ENCODE peak calls at places on chromosome 22, in four cellular contexts. One of them, this sample, is unnamed.

GRCh38 chr22:40511604-40512003 is 124.9 kb downstream of the MRTFA start:
- DNase-seq in K562: no peak
- DNase-seq in GM12878: no peak
- DNase-seq in HepG2: no peak
- DNase-seq in this sample: no peak

GRCh38 chr22:18035740-18036139 is 11.4 kb upstream of the MICAL3 start:
- DNase-seq in K562: no peak
- DNase-seq in GM12878: no peak
- DNase-seq in HepG2: peak
- DNase-seq in this sample: peak

GRCh38 chr22:19448076-19448607 is 631 bp upstream of the C22orf39 start:
- DNase-seq in GM12878: no peak
- DNase-seq in HepG2: peak
- DNase-seq in K562: peak
- DNase-seq in this sample: no peak

GRCh38 chr22:24810043-24810749 is 4.2 kb downstream of the SGSM1 start:
- DNase-seq in K562: no peak
- DNase-seq in HepG2: no peak
- DNase-seq in GM12878: no peak
- DNase-seq in this sample: no peak

GRCh38 chr22:22856885-22857606 is 30.6 kb upstream of the IGLL5 start:
- DNase-seq in GM12878: no peak
- DNase-seq in HepG2: no peak
- DNase-seq in K562: no peak
- DNase-seq in this sample: no peak

GRCh38 chr22:23713696-23714595 is 23.1 kb downstream of the RGL4 start:
- DNase-seq in GM12878: no peak
- DNase-seq in HepG2: no peak
- DNase-seq in K562: no peak
- DNase-seq in this sample: no peak

GRCh38 chr22:29738118-29738815 is 18.5 kb downstream of the CABP7 start:
- DNase-seq in GM12878: no peak
- DNase-seq in HepG2: no peak
- DNase-seq in K562: no peak
- DNase-seq in this sample: no peak

GRCh38 chr22:24894998-24895397 is 51.5 kb downstream of the LHFPL7 start:
- DNase-seq in GM12878: no peak
- DNase-seq in K562: no peak
- DNase-seq in HepG2: peak
- DNase-seq in this sample: peak

GRCh38 chr22:21754523-21755128 is 19.0 kb upstream of the YPEL1 start:
- DNase-seq in HepG2: no peak
- DNase-seq in GM12878: no peak
- DNase-seq in K562: peak
- DNase-seq in this sample: no peak

GRCh38 chr22:16959345-16959930 is 48.6 kb downstream of the GAB4 start:
- DNase-seq in GM12878: no peak
- DNase-seq in K562: peak
- DNase-seq in HepG2: no peak
- DNase-seq in this sample: no peak

GRCh38 chr22:35921777-35922176 is 106.8 kb downstream of the RBFOX2 start:
- DNase-seq in GM12878: peak
- DNase-seq in HepG2: peak
- DNase-seq in K562: peak
- DNase-seq in this sample: peak

GRCh38 chr22:24333301-24333700 is 62.7 kb downstream of the SPECC1L start:
- DNase-seq in HepG2: no peak
- DNase-seq in GM12878: no peak
- DNase-seq in K562: no peak
- DNase-seq in this sample: no peak

GRCh38 chr22:19387575-19387974 is 44.0 kb downstream of the HIRA start:
- DNase-seq in HepG2: no peak
- DNase-seq in GM12878: no peak
- DNase-seq in K562: no peak
- DNase-seq in this sample: no peak

GRCh38 chr22:23414727-23415489 is 165.2 kb downstream of the IGLL1 start:
- DNase-seq in K562: no peak
- DNase-seq in HepG2: no peak
- DNase-seq in GM12878: no peak
- DNase-seq in this sample: peak

GRCh38 chr22:30695351-30695762 is 683 bp downstream of the OSBP2 start:
- DNase-seq in GM12878: no peak
- DNase-seq in K562: no peak
- DNase-seq in HepG2: no peak
- DNase-seq in this sample: no peak

GRCh38 chr22:22692707-22693530 is 48.5 kb downstream of the GGTLC2 start:
- DNase-seq in K562: peak
- DNase-seq in GM12878: no peak
- DNase-seq in HepG2: peak
- DNase-seq in this sample: peak

GRCh38 chr22:23182289-23183106 is 2.2 kb downstream of the BCR start:
- DNase-seq in GM12878: peak
- DNase-seq in HepG2: no peak
- DNase-seq in K562: no peak
- DNase-seq in this sample: no peak

GRCh38 chr22:20061481-20061861 is 18.6 kb upstream of the DGCR8 start:
- DNase-seq in GM12878: no peak
- DNase-seq in K562: no peak
- DNase-seq in HepG2: no peak
- DNase-seq in this sample: no peak

GRCh38 chr22:20750461-20751184 is 23.3 kb upstream of the SERPIND1 start:
- DNase-seq in K562: peak
- DNase-seq in HepG2: no peak
- DNase-seq in GM12878: peak
- DNase-seq in this sample: no peak

GRCh38 chr22:24409707-24410106 is 17.7 kb upstream of the ADORA2A start:
- DNase-seq in HepG2: no peak
- DNase-seq in K562: no peak
- DNase-seq in GM12878: no peak
- DNase-seq in this sample: no peak

GRCh38 chr22:49079743-49080500 is 747.8 kb downstream of the BRD1 start:
- DNase-seq in HepG2: no peak
- DNase-seq in K562: no peak
- DNase-seq in GM12878: no peak
- DNase-seq in this sample: no peak

GRCh38 chr22:20437253-20438065 is at the start of gene SCARF2:
- DNase-seq in K562: peak
- DNase-seq in GM12878: no peak
- DNase-seq in HepG2: no peak
- DNase-seq in this sample: peak

GRCh38 chr22:29163808-29164207 is 41.9 kb upstream of the EMID1 start:
- DNase-seq in HepG2: no peak
- DNase-seq in K562: no peak
- DNase-seq in GM12878: no peak
- DNase-seq in this sample: no peak

GRCh38 chr22:40857309-40857851 is 432 bp downstream of the XPNPEP3 start:
- DNase-seq in GM12878: no peak
- DNase-seq in HepG2: no peak
- DNase-seq in K562: no peak
- DNase-seq in this sample: no peak

GRCh38 chr22:44427506-44428470 is 70.2 kb downstream of the RTL6 start:
- DNase-seq in HepG2: no peak
- DNase-seq in GM12878: no peak
- DNase-seq in K562: no peak
- DNase-seq in this sample: no peak

GRCh38 chr22:41539146-41540005 is 4.9 kb downstream of the POLR3H start:
- DNase-seq in K562: no peak
- DNase-seq in HepG2: peak
- DNase-seq in GM12878: no peak
- DNase-seq in this sample: no peak

GRCh38 chr22:22546490-22546889 is 12.6 kb downstream of the PRAME start:
- DNase-seq in HepG2: no peak
- DNase-seq in GM12878: no peak
- DNase-seq in K562: peak
- DNase-seq in this sample: no peak

GRCh38 chr22:21632237-21632895 is at the start of gene CCDC116:
- DNase-seq in K562: peak
- DNase-seq in HepG2: peak
- DNase-seq in GM12878: no peak
- DNase-seq in this sample: peak

GRCh38 chr22:21074092-21074715 is 28.5 kb downstream of the LRRC74B start:
- DNase-seq in GM12878: no peak
- DNase-seq in K562: peak
- DNase-seq in HepG2: no peak
- DNase-seq in this sample: no peak

GRCh38 chr22:36027579-36027959 is 1.1 kb downstream of the RBFOX2 start:
- DNase-seq in HepG2: no peak
- DNase-seq in K562: no peak
- DNase-seq in GM12878: no peak
- DNase-seq in this sample: no peak

GRCh38 chr22:16559056-16559955 is 33.3 kb downstream of the CCT8L2 start:
- DNase-seq in GM12878: no peak
- DNase-seq in K562: no peak
- DNase-seq in HepG2: no peak
- DNase-seq in this sample: no peak

GRCh38 chr22:20803696-20804324 is 29.9 kb downstream of the SERPIND1 start:
- DNase-seq in HepG2: peak
- DNase-seq in GM12878: no peak
- DNase-seq in K562: peak
- DNase-seq in this sample: peak

GRCh38 chr22:28029201-28029948 is 110.3 kb upstream of the PITPNB start:
- DNase-seq in K562: no peak
- DNase-seq in GM12878: no peak
- DNase-seq in HepG2: no peak
- DNase-seq in this sample: no peak
- TF ChIP-seq USF2 in K562: no peak
- TF ChIP-seq USF2 in GM12878: no peak
- TF ChIP-seq USF2 in HepG2: no peak
- TF ChIP-seq USF2 in this sample: no peak

GRCh38 chr22:50224071-50224470 is 20.8 kb downstream of the TUBGCP6 start:
- DNase-seq in GM12878: no peak
- DNase-seq in HepG2: no peak
- DNase-seq in K562: no peak
- DNase-seq in this sample: no peak

GRCh38 chr22:50220603-50221409 is 20.0 kb downstream of the SELENOO start:
- DNase-seq in K562: no peak
- DNase-seq in GM12878: no peak
- DNase-seq in HepG2: no peak
- DNase-seq in this sample: no peak

GRCh38 chr22:50221410-50222300 is 20.8 kb downstream of the SELENOO start:
- DNase-seq in GM12878: no peak
- DNase-seq in K562: no peak
- DNase-seq in HepG2: no peak
- DNase-seq in this sample: no peak

GRCh38 chr22:50219800-50220602 is 19.2 kb downstream of the SELENOO start:
- DNase-seq in K562: no peak
- DNase-seq in GM12878: no peak
- DNase-seq in HepG2: no peak
- DNase-seq in this sample: no peak

DNA sequence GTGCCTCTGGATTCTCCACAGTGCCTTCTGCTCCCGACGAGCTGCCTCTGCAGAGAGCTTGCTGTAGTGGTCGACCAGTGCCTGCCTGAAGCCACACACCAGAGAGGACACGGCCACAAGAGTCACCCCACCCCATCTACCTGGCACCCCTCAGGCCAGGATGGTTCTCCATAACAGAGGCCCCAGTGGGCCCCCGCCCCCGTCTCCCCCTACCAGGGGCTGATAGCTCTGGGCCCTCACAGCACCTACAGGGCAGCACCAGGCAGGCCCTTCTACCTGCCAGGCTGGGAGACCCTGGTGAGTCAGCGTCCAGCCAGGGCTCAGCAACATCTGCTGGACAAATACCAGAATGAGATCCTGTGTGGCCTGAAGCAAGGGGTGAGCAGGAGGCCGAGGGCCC is 21.7 kb downstream of the SELENOO start:
- DNase-seq in GM12878: no peak
- DNase-seq in HepG2: no peak
- DNase-seq in K562: no peak
- DNase-seq in this sample: no peak
- TF ChIP-seq CREM in GM12878: no peak
- TF ChIP-seq CREM in HepG2: no peak
- TF ChIP-seq CREM in K562: no peak
- TF ChIP-seq CREM in this sample: no peak

DNA sequence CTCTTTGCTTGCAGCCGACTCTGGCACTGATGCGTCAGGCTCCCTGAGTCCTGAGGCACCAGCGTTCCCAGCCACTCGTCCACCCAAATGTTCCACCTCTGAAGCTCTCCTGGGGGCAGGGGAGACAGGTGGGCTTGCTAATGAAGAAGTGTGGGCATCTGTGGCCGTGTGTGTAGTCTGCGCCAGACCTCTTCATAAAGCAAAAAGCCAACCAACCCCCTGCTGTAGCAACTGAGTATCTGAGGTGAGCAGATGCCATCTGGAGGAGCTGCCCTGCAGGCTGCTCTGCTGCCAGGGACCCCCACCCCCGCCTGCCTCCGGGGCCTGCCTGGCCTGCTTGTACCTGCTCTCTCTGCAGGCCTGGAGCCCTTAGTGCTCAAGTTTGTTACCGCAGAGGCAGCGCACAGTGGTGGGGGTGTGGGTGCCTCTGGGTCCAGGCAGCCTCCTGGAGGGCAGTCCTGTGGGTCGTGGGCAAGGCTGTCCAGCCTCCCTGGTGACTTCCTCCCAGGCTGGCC is 272.5 kb downstream of the TBC1D22A start:
- DNase-seq in HepG2: no peak
- DNase-seq in GM12878: no peak
- DNase-seq in K562: no peak
- DNase-seq in this sample: no peak
- TF ChIP-seq ATF2 in HepG2: no peak
- TF ChIP-seq ATF2 in GM12878: no peak
- TF ChIP-seq ATF2 in K562: no peak
- TF ChIP-seq ATF2 in this sample: no peak

DNA sequence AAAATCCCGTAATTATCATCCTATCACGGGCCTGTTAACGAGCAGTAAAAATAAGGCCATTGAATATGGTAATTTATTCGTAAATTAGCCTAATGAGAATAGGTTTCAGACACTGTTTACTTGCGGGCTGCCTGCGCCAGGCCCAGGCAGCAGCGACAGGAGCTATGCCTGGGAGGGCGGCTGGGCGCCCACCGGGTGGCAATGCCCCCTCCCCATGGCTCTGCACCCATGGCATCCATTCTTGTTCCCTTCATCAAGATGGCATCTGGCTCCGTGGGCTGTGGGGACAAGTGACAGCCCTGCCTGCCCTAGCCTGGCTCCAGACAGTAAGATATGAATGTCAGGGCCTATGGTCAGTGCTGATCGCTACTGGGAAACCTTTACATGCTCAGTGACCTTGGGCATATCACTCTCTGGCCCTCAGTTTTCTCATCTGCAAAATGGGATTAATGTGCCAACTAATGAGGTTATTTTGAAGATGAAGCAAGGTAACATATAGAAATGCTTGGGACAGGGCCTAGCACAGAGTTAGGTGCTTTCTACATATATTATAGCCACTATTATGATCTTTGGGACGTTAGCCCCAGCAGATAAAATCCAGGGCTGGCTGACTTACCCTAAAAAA is 500.8 kb downstream of the MN1 start:
- DNase-seq in HepG2: no peak
- DNase-seq in GM12878: no peak
- DNase-seq in K562: no peak
- DNase-seq in this sample: no peak
- TF ChIP-seq USF2 in HepG2: no peak
- TF ChIP-seq USF2 in GM12878: no peak
- TF ChIP-seq USF2 in K562: no peak
- TF ChIP-seq USF2 in this sample: no peak

This sample was measured in WTC11.